ENCODE peak calls at places on chromosomes 4 and X, in five cellular contexts. C is A549, Y is HCT116, X is K562, E is GM12878. S is an unnamed sample.

GRCh38 chr4:88012652-88013051 is 5.2 kb downstream of the PKD2 start:
- DNase-seq in C (no peak), Y (no peak), X (no peak), E (no peak), S (no peak)

GRCh38 chr4:122728781-122729330 is 3.6 kb upstream of the BBS12 start:
- DNase-seq in C (no peak), Y (no peak), X (no peak), E (no peak), S (no peak)

GRCh38 chrX:15855562-15856256 is 1.1 kb upstream of the AP1S2 start:
- DNase-seq in C (no peak), Y (no peak), X (no peak), E (no peak), S (no peak)

GRCh38 chr4:182179105-182179504 is 64.1 kb upstream of the TENM3 start:
- DNase-seq in C (no peak), Y (no peak), X (no peak), E (no peak), S (peak; percentile 78)

GRCh38 chr4:114334808-114335739 is 263.5 kb upstream of the UGT8 start:
- DNase-seq in C (no peak), Y (no peak), X (no peak), E (no peak), S (no peak)

GRCh38 chrX:14676431-14676830 is 147.1 kb downstream of the GLRA2 start:
- DNase-seq in C (no peak), Y (no peak), X (no peak), E (no peak), S (peak; percentile 10)

GRCh38 chrX:24465524-24465850 is 401 bp downstream of the PDK3 start:
- DNase-seq in C (no peak), Y (no peak), X (no peak), E (no peak), S (no peak)

GRCh38 chrX:46573896-46574336 is 351 bp downstream of the CHST7 start:
- DNase-seq in C (peak; percentile 83), Y (no peak), X (no peak), E (no peak), S (peak; percentile 48)

GRCh38 chr4:82560853-82561744 is 689 bp downstream of the TMEM150C start:
- DNase-seq in C (no peak), Y (no peak), X (no peak), E (no peak), S (no peak)

DNA sequence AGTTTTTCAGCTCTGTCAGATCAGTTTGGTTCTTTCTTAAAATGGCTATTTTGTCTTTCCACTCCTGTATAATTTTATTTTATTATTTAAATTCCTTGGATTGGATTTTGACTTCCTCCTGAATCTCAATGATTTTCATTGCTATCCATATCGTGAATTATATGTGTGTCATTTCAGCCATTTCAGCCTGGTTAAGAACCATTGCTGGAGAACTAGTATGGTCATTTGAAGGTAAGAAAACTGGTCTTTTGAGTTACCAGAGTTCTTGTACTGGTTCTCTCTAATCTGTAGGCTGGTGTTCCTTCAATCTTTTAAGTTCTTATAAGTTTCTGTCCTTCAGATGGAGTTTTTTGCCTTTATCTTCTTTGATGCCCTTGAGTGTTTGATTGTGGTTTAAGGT is 815.5 kb downstream of the KLHL13 start:
- DNase-seq in C (no peak), Y (no peak), X (no peak), E (no peak), S (no peak)
- TF ChIP-seq CEBPB in C (no peak), Y (no peak), X (no peak), E (no peak), S (no peak)

GRCh38 chrX:72566448-72566847 is 6.2 kb downstream of the HDAC8 start:
- DNase-seq in C (no peak), Y (no peak), X (no peak), E (no peak), S (no peak)

GRCh38 chrX:72569786-72570185 is 2.9 kb downstream of the HDAC8 start:
- DNase-seq in C (peak; percentile 22), Y (no peak), X (no peak), E (no peak), S (peak; percentile 86)

GRCh38 chrX:72572248-72573157 is at the start of gene HDAC8:
- DNase-seq in C (peak; percentile 88), Y (peak; percentile 70), X (peak; percentile 65), E (peak; percentile 63), S (peak; percentile 86)

GRCh38 chrX:72573158-72573511 is 492 bp upstream of the HDAC8 start:
- DNase-seq in C (no peak), Y (no peak), X (no peak), E (no peak), S (no peak)

DNA sequence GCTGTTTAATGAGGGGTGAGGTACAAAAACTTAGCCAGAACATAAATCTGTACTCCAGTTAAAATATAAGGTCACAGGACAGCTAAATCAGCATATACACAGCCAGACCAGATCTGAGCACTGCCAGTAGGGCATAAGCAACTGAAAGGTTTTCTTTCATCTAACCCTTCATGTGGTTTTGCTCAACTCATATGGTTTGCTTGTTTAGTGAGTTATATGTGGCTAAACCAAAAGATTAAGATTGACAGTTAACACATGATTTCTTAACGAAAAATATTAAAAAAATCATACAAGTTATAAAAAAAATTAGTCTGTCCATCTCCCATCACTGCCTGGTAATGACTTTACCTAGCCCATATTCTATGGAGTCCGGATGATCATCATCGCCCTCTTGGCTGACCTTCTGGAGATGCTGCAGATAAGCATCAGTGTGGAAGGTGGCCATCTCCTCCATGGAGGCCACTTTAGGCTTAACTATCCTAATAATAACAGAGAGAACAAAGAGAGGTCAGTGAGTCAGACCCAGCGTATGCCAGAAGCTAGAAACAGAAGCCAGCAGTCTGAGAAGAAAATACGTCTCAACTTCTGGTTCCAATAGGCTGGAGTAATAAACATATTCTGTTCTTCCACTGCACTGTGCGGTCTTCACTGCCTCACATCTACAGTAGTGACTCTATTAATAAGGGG is 4.1 kb downstream of the HDAC8 start:
- DNase-seq in C (no peak), Y (no peak), X (no peak), E (no peak), S (peak; percentile 15)
- TF ChIP-seq CEBPB in C (no peak), Y (no peak), X (no peak), E (no peak), S (no peak)

DNA sequence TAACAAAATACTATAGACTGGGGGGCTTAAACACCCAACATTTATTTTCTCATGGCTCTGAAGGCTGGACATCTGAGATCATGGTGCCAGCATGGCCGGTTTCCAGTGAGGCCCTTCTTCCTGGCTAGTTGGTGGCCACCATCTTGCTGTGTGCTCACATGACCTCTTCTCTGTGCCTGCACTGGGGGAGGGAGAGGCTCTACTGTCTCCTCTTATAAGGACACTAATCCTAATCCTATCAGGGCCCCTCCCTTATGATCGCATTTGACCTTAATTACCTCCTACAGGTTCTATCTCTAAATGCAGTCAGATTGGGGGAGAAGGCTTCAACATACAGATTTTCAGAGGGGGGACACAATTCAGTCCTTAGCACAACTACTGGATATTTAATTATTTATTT is 12.7 kb downstream of the CC2D2A start:
- DNase-seq in C (no peak), Y (no peak), X (no peak), E (no peak), S (no peak)
- TF ChIP-seq CEBPB in C (no peak), Y (no peak), X (no peak), E (no peak), S (no peak)

DNA sequence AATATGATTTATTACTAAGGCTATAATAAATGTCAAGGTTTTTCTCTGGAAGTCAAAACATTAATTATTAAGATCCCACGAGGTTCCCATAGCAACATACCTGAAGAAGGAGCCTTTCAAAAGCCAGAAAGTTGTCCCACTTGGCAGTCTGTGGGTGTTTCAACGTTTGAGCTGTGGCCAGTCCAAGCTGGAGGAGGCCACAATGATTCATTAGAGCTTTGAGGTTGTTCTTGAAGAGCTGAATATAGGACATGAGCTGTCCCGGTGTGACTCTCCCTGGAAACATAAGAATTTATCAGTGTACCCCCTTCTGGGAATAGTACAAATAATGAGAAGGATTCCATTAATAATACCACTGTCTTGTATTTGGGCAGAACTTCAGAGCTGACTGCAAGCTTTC is 92.1 kb downstream of the SCFD2 start:
- DNase-seq in C (no peak), Y (no peak), X (no peak), E (no peak), S (peak; percentile 53)
- TF ChIP-seq CEBPB in C (no peak), Y (no peak), X (no peak), E (no peak), S (no peak)

GRCh38 chr4:94453534-94453963 is 1.8 kb downstream of the PDLIM5 start:
- DNase-seq in C (no peak), Y (no peak), X (no peak), E (no peak), S (no peak)

GRCh38 chr4:94451669-94452475 is at the start of gene PDLIM5:
- DNase-seq in C (peak; percentile 89), Y (peak; percentile 70), X (peak; percentile 94), E (peak; percentile 66), S (peak; percentile 84)

GRCh38 chr4:94451051-94451404 is 714 bp upstream of the PDLIM5 start:
- DNase-seq in C (no peak), Y (no peak), X (no peak), E (no peak), S (no peak)

GRCh38 chr4:94454405-94454804 is 2.7 kb downstream of the PDLIM5 start:
- DNase-seq in C (no peak), Y (no peak), X (no peak), E (no peak), S (peak; percentile 15)

DNA sequence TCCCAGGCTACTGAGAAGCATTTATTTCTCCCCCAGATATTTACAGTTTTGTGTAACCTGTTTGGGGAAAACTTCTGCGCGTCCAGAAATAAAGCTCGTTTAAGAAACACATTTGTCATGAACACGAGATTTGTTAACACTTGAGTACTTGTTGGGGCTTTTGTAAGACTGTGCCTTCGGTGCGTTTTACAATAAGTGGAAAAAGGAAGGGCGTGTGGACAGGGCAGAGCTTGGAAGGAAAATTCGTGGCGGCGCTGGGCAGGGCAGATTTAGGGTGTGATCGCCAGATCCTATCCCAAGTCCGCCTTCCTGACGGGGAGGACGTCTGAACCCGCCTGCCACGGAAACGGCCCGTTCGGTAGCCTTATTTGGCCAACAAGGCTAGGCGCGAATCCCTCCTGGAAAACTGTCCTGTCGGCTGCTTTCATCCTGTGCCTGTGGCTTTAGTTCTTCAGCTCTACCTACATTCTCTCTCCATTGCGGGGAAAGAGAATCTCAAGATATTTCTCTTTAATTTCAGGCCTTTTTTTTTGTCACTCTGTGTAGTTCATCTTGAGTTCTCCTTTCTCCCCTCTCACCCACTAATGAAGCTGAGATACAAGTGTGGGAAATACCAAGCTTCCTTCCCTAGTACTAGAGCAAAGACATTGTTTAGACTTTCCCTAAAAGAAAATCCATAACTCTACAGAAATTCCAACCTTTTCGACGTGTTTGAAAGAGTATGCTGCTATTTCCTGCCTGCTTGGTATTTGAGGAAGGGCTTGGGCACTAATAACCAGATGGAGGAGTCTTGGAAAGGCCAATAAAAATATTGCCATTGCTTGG is 946 bp downstream of the PDLIM5 start:
- DNase-seq in C (peak; percentile 76), Y (peak; percentile 61), X (peak; percentile 59), E (no peak), S (peak; percentile 82)
- TF ChIP-seq CEBPB in C (no peak), Y (no peak), X (no peak), E (no peak), S (no peak)

DNA sequence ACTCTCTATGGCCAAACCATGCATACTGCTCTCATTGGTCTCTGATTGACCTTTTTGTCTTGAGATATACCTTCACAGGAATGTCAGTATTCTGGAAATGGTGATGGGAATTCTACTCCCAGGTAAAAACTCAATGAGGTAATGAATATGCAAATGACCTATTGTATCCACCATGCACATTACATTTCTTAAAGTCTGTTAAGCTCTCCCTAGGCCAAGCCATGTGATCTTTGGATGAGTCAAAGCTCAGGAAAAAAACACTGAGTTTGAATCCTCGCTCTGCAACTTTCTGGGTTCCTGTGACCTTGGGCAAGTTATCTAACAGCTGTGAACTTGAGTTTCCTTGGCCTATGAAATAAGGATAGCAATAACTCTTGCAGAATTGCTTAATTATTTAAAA is 175.4 kb downstream of the PPP1R2C start:
- DNase-seq in C (no peak), Y (no peak), X (no peak), E (no peak), S (no peak)
- TF ChIP-seq CEBPB in C (no peak), Y (no peak), X (no peak), E (no peak), S (no peak)